ENCODE peak calls at places on chromosomes 3 and 15, in eight cellular contexts. O is esophagus squamous epithelium, A is HepG2, H is AG20443, J is GM20000, E is M059J, L is HTR-8/SVneo, F is HEK293T. I is an unnamed sample.

GRCh38 chr3:194739498-194740284 is 54.0 kb downstream of the FAM43A start:
- DNase-seq in E (peak), A (peak), H (no peak), L (no peak), F (no peak), O (no peak), J (no peak), I (no peak)

GRCh38 chr3:155809181-155809580 is 3.1 kb upstream of the C3orf33 start:
- DNase-seq in A (no peak), J (no peak), L (no peak), O (no peak), F (no peak), E (peak), H (peak), I (no peak)

GRCh38 chr3:112888388-112889085 is 41.9 kb upstream of the CD200R1L start:
- DNase-seq in L (peak), A (no peak), E (peak), O (no peak), F (no peak), J (no peak), H (no peak), I (no peak)

GRCh38 chr3:169342652-169343051 is 320.9 kb downstream of the MECOM start:
- DNase-seq in L (no peak), A (no peak), E (peak), J (no peak), F (no peak), H (no peak), O (no peak), I (no peak)

GRCh38 chr3:177589921-177590336 is 392.6 kb upstream of the TBL1XR1 start:
- DNase-seq in O (no peak), L (peak), J (peak), F (no peak), H (peak), A (peak), E (peak), I (no peak)

GRCh38 chr3:20846081-20846480 is 660.1 kb upstream of the SGO1 start:
- DNase-seq in O (no peak), H (no peak), A (no peak), J (no peak), L (no peak), E (no peak), F (no peak), I (no peak)

GRCh38 chr3:13335503-13335902 is 84.6 kb downstream of the NUP210 start:
- DNase-seq in F (no peak), O (no peak), J (no peak), E (no peak), H (no peak), L (no peak), A (no peak), I (no peak)

GRCh38 chr3:81581966-81582599 is 179.4 kb downstream of the GBE1 start:
- DNase-seq in H (peak), A (peak), L (peak), J (peak), E (peak), F (peak), O (no peak), I (peak)

GRCh38 chr3:157493627-157494550 is 9.3 kb downstream of the VEPH1 start:
- DNase-seq in L (no peak), O (no peak), E (peak), J (peak), H (peak), A (peak), F (peak), I (peak)

GRCh38 chr3:47057212-47057671 is 77.8 kb downstream of the NBEAL2 start:
- DNase-seq in A (no peak), J (no peak), F (no peak), H (peak), E (peak), L (no peak), O (no peak), I (no peak)

GRCh38 chr3:197363553-197364409 is 65.4 kb upstream of the DLG1 start:
- DNase-seq in H (no peak), L (no peak), E (peak), J (no peak), O (no peak), A (peak), F (no peak), I (no peak)

GRCh38 chr3:13644341-13645082 is 95.6 kb downstream of the FBLN2 start:
- DNase-seq in O (no peak), E (peak), F (no peak), L (no peak), H (peak), J (no peak), A (no peak), I (no peak)

GRCh38 chr15:34760909-34761308 is 6.1 kb upstream of the GJD2 start:
- DNase-seq in H (no peak), L (no peak), A (no peak), O (no peak), F (no peak), J (no peak), E (no peak), I (no peak)

GRCh38 chr15:37682304-37682703 is 252.1 kb upstream of the TMCO5A start:
- DNase-seq in J (no peak), L (no peak), H (no peak), O (no peak), A (peak), F (no peak), E (peak), I (peak)

GRCh38 chr3:143826296-143826695 is 22.0 kb downstream of the SLC9A9 start:
- DNase-seq in E (no peak), H (no peak), O (no peak), L (no peak), J (no peak), A (no peak), F (no peak), I (no peak)

GRCh38 chr3:74067296-74067695 is 442.6 kb upstream of the PDZRN3 start:
- DNase-seq in F (no peak), L (no peak), A (no peak), O (no peak), J (no peak), H (peak), E (peak), I (peak)

GRCh38 chr15:73240864-73241499 is 127.8 kb downstream of the HCN4 start:
- DNase-seq in L (peak), F (peak), J (peak), E (peak), A (peak), H (peak), O (no peak), I (peak)

GRCh38 chr3:48347500-48347899 is 14.0 kb upstream of the SPINK8 start:
- DNase-seq in E (peak), H (no peak), J (no peak), O (no peak), F (no peak), L (no peak), A (no peak), I (no peak)

GRCh38 chr3:51712020-51712385 is 5.1 kb downstream of the GRM2 start:
- DNase-seq in H (no peak), E (no peak), F (no peak), L (no peak), J (peak), O (no peak), A (no peak), I (no peak)

GRCh38 chr15:84985158-84985557 is 3.5 kb downstream of the PDE8A start:
- DNase-seq in F (no peak), L (no peak), A (no peak), J (no peak), O (no peak), H (no peak), E (no peak), I (no peak)

I was measured in NAMALWA.